ENCODE peak calls at places on chromosomes 13 and 19, in seven cellular contexts. One of them, this sample, is unnamed.
A peak's percentile ranks its signal among the peaks of the same experiment; 100 is the strongest.

GRCh38 chr13:27556109-27556508 is 64.2 kb downstream of the LNX2 start:
- DNase-seq in H1: no peak
- DNase-seq in HepG2: no peak
- DNase-seq in GM12878: no peak
- DNase-seq in SK-N-SH: no peak
- DNase-seq in HCT116: no peak
- DNase-seq in K562: no peak
- DNase-seq in this sample: peak; percentile 13

GRCh38 chr19:33460221-33460908 is 61.2 kb downstream of the PEPD start:
- DNase-seq in GM12878: no peak
- DNase-seq in SK-N-SH: no peak
- DNase-seq in K562: no peak
- DNase-seq in HepG2: no peak
- DNase-seq in H1: no peak
- DNase-seq in HCT116: no peak
- DNase-seq in this sample: no peak

GRCh38 chr13:69291292-69291906 is 816.2 kb upstream of the ATXN8OS start:
- DNase-seq in SK-N-SH: no peak
- DNase-seq in H1: no peak
- DNase-seq in HCT116: no peak
- DNase-seq in GM12878: no peak
- DNase-seq in HepG2: no peak
- DNase-seq in K562: no peak
- DNase-seq in this sample: no peak

GRCh38 chr19:40416918-40417713 is 3.9 kb upstream of the PRX start:
- DNase-seq in GM12878: no peak
- DNase-seq in SK-N-SH: no peak
- DNase-seq in K562: peak; percentile 69
- DNase-seq in H1: no peak
- DNase-seq in HCT116: no peak
- DNase-seq in HepG2: peak; percentile 51
- DNase-seq in this sample: no peak

GRCh38 chr13:99045396-99045795 is 67.5 kb upstream of the DOCK9 start:
- DNase-seq in HepG2: no peak
- DNase-seq in GM12878: no peak
- DNase-seq in H1: no peak
- DNase-seq in K562: no peak
- DNase-seq in SK-N-SH: no peak
- DNase-seq in HCT116: no peak
- DNase-seq in this sample: no peak

GRCh38 chr13:40376296-40376849 is 290.1 kb downstream of the FOXO1 start:
- DNase-seq in HepG2: no peak
- DNase-seq in SK-N-SH: no peak
- DNase-seq in H1: no peak
- DNase-seq in GM12878: no peak
- DNase-seq in HCT116: no peak
- DNase-seq in K562: no peak
- DNase-seq in this sample: no peak

GRCh38 chr13:37481005-37481857 is 117.3 kb downstream of the POSTN start:
- DNase-seq in HCT116: no peak
- DNase-seq in SK-N-SH: no peak
- DNase-seq in GM12878: no peak
- DNase-seq in K562: no peak
- DNase-seq in HepG2: no peak
- DNase-seq in H1: no peak
- DNase-seq in this sample: no peak

GRCh38 chr19:56156768-56157167 is 15.7 kb downstream of the ZNF444 start:
- DNase-seq in GM12878: no peak
- DNase-seq in HepG2: no peak
- DNase-seq in HCT116: no peak
- DNase-seq in H1: no peak
- DNase-seq in K562: no peak
- DNase-seq in SK-N-SH: no peak
- DNase-seq in this sample: no peak

GRCh38 chr13:26050568-26051230 is 1.1 kb downstream of the SHISA2 start:
- DNase-seq in HCT116: no peak
- DNase-seq in K562: no peak
- DNase-seq in GM12878: no peak
- DNase-seq in SK-N-SH: peak; percentile 66
- DNase-seq in HepG2: no peak
- DNase-seq in H1: no peak
- DNase-seq in this sample: no peak

GRCh38 chr19:16612631-16613030 is 15.4 kb downstream of the MED26 start:
- DNase-seq in K562: no peak
- DNase-seq in SK-N-SH: no peak
- DNase-seq in GM12878: no peak
- DNase-seq in H1: no peak
- DNase-seq in HepG2: no peak
- DNase-seq in HCT116: no peak
- DNase-seq in this sample: no peak

GRCh38 chr19:1650627-1651009 is 1.8 kb downstream of the TCF3 start:
- DNase-seq in H1: no peak
- DNase-seq in K562: no peak
- DNase-seq in HepG2: no peak
- DNase-seq in GM12878: no peak
- DNase-seq in SK-N-SH: peak; percentile 67
- DNase-seq in HCT116: no peak
- DNase-seq in this sample: no peak

GRCh38 chr19:3470500-3471128 is 9.7 kb downstream of the SMIM24 start:
- DNase-seq in H1: no peak
- DNase-seq in HepG2: no peak
- DNase-seq in HCT116: no peak
- DNase-seq in SK-N-SH: peak; percentile 17
- DNase-seq in GM12878: no peak
- DNase-seq in K562: no peak
- DNase-seq in this sample: peak; percentile 21

GRCh38 chr13:99855516-99855915 is 116.1 kb downstream of the ZIC5 start:
- DNase-seq in HepG2: no peak
- DNase-seq in HCT116: no peak
- DNase-seq in GM12878: no peak
- DNase-seq in SK-N-SH: no peak
- DNase-seq in K562: no peak
- DNase-seq in H1: no peak
- DNase-seq in this sample: no peak

GRCh38 chr19:29836409-29836825 is 24.6 kb downstream of the CCNE1 start:
- DNase-seq in GM12878: peak; percentile 86
- DNase-seq in HCT116: no peak
- DNase-seq in HepG2: no peak
- DNase-seq in H1: no peak
- DNase-seq in K562: no peak
- DNase-seq in SK-N-SH: no peak
- DNase-seq in this sample: no peak

GRCh38 chr13:98476106-98476505 is 100.8 kb downstream of the STK24 start:
- DNase-seq in SK-N-SH: peak; percentile 57
- DNase-seq in GM12878: no peak
- DNase-seq in HepG2: no peak
- DNase-seq in HCT116: no peak
- DNase-seq in H1: no peak
- DNase-seq in K562: no peak
- DNase-seq in this sample: no peak

GRCh38 chr19:4456566-4456842 is 1.1 kb downstream of the UBXN6 start:
- DNase-seq in HCT116: no peak
- DNase-seq in H1: no peak
- DNase-seq in K562: no peak
- DNase-seq in SK-N-SH: peak; percentile 55
- DNase-seq in HepG2: no peak
- DNase-seq in GM12878: no peak
- DNase-seq in this sample: no peak

GRCh38 chr19:54201980-54202379 is 1.3 kb downstream of the RPS9 start:
- DNase-seq in GM12878: no peak
- DNase-seq in K562: no peak
- DNase-seq in SK-N-SH: no peak
- DNase-seq in H1: no peak
- DNase-seq in HCT116: no peak
- DNase-seq in HepG2: no peak
- DNase-seq in this sample: no peak

GRCh38 chr19:14097532-14098151 is 7.1 kb upstream of the SAMD1 start:
- DNase-seq in HepG2: no peak
- DNase-seq in K562: no peak
- DNase-seq in GM12878: no peak
- DNase-seq in H1: no peak
- DNase-seq in SK-N-SH: no peak
- DNase-seq in HCT116: no peak
- DNase-seq in this sample: peak; percentile 33
- TF ChIP-seq JUND in HepG2: no peak
- TF ChIP-seq JUND in K562: no peak
- TF ChIP-seq JUND in GM12878: no peak
- TF ChIP-seq JUND in H1: no peak
- TF ChIP-seq JUND in SK-N-SH: no peak
- TF ChIP-seq JUND in HCT116: no peak
- TF ChIP-seq JUND in this sample: no peak

GRCh38 chr13:43769552-43769951 is 17.2 kb downstream of the ENOX1 start:
- DNase-seq in HepG2: no peak
- DNase-seq in H1: no peak
- DNase-seq in SK-N-SH: no peak
- DNase-seq in HCT116: no peak
- DNase-seq in K562: no peak
- DNase-seq in GM12878: no peak
- DNase-seq in this sample: no peak

GRCh38 chr13:43764349-43764748 is 22.4 kb downstream of the ENOX1 start:
- DNase-seq in HCT116: no peak
- DNase-seq in H1: no peak
- DNase-seq in GM12878: no peak
- DNase-seq in K562: no peak
- DNase-seq in HepG2: no peak
- DNase-seq in SK-N-SH: no peak
- DNase-seq in this sample: no peak

GRCh38 chr13:43766766-43767165 is 20.0 kb downstream of the ENOX1 start:
- DNase-seq in GM12878: no peak
- DNase-seq in H1: no peak
- DNase-seq in SK-N-SH: no peak
- DNase-seq in HepG2: no peak
- DNase-seq in HCT116: no peak
- DNase-seq in K562: no peak
- DNase-seq in this sample: no peak

GRCh38 chr13:43763143-43763759 is 23.5 kb downstream of the ENOX1 start:
- DNase-seq in SK-N-SH: no peak
- DNase-seq in GM12878: no peak
- DNase-seq in HepG2: no peak
- DNase-seq in HCT116: no peak
- DNase-seq in K562: no peak
- DNase-seq in H1: no peak
- DNase-seq in this sample: no peak

GRCh38 chr13:43767351-43767901 is 19.3 kb downstream of the ENOX1 start:
- DNase-seq in SK-N-SH: peak; percentile 76
- DNase-seq in H1: no peak
- DNase-seq in HCT116: no peak
- DNase-seq in K562: no peak
- DNase-seq in GM12878: no peak
- DNase-seq in HepG2: no peak
- DNase-seq in this sample: no peak
- TF ChIP-seq JUND in SK-N-SH: no peak
- TF ChIP-seq JUND in H1: no peak
- TF ChIP-seq JUND in HCT116: no peak
- TF ChIP-seq JUND in K562: no peak
- TF ChIP-seq JUND in GM12878: no peak
- TF ChIP-seq JUND in HepG2: no peak
- TF ChIP-seq JUND in this sample: no peak

GRCh38 chr13:96243371-96243770 is 153.5 kb downstream of the HS6ST3 start:
- DNase-seq in HCT116: no peak
- DNase-seq in SK-N-SH: no peak
- DNase-seq in K562: no peak
- DNase-seq in H1: no peak
- DNase-seq in GM12878: no peak
- DNase-seq in HepG2: no peak
- DNase-seq in this sample: no peak

GRCh38 chr13:96238241-96238640 is 148.3 kb downstream of the HS6ST3 start:
- DNase-seq in H1: no peak
- DNase-seq in HepG2: no peak
- DNase-seq in K562: no peak
- DNase-seq in SK-N-SH: no peak
- DNase-seq in GM12878: no peak
- DNase-seq in HCT116: no peak
- DNase-seq in this sample: no peak

GRCh38 chr13:96238861-96239260 is 149.0 kb downstream of the HS6ST3 start:
- DNase-seq in H1: no peak
- DNase-seq in HCT116: no peak
- DNase-seq in GM12878: no peak
- DNase-seq in SK-N-SH: no peak
- DNase-seq in K562: no peak
- DNase-seq in HepG2: no peak
- DNase-seq in this sample: peak; percentile 3
- TF ChIP-seq JUND in H1: no peak
- TF ChIP-seq JUND in HCT116: no peak
- TF ChIP-seq JUND in GM12878: no peak
- TF ChIP-seq JUND in SK-N-SH: no peak
- TF ChIP-seq JUND in K562: no peak
- TF ChIP-seq JUND in HepG2: no peak
- TF ChIP-seq JUND in this sample: no peak

GRCh38 chr13:65460136-65460535 is 1770.0 kb downstream of the PCDH9 start:
- DNase-seq in H1: no peak
- DNase-seq in GM12878: no peak
- DNase-seq in SK-N-SH: no peak
- DNase-seq in K562: no peak
- DNase-seq in HepG2: no peak
- DNase-seq in HCT116: no peak
- DNase-seq in this sample: no peak

GRCh38 chr13:65456150-65456912 is 1773.8 kb downstream of the PCDH9 start:
- DNase-seq in SK-N-SH: no peak
- DNase-seq in HepG2: no peak
- DNase-seq in H1: no peak
- DNase-seq in GM12878: no peak
- DNase-seq in K562: no peak
- DNase-seq in HCT116: no peak
- DNase-seq in this sample: peak; percentile 7

GRCh38 chr13:65461590-65461989 is 1768.5 kb downstream of the PCDH9 start:
- DNase-seq in SK-N-SH: no peak
- DNase-seq in HCT116: no peak
- DNase-seq in K562: no peak
- DNase-seq in H1: no peak
- DNase-seq in HepG2: no peak
- DNase-seq in GM12878: no peak
- DNase-seq in this sample: no peak
- TF ChIP-seq JUND in SK-N-SH: no peak
- TF ChIP-seq JUND in HCT116: no peak
- TF ChIP-seq JUND in K562: no peak
- TF ChIP-seq JUND in H1: no peak
- TF ChIP-seq JUND in HepG2: no peak
- TF ChIP-seq JUND in GM12878: no peak
- TF ChIP-seq JUND in this sample: no peak

GRCh38 chr19:8615022-8615421 is 4.5 kb upstream of the ADAMTS10 start:
- DNase-seq in SK-N-SH: no peak
- DNase-seq in K562: no peak
- DNase-seq in HCT116: no peak
- DNase-seq in H1: no peak
- DNase-seq in HepG2: no peak
- DNase-seq in GM12878: no peak
- DNase-seq in this sample: no peak

GRCh38 chr19:8614455-8614854 is 3.9 kb upstream of the ADAMTS10 start:
- DNase-seq in SK-N-SH: no peak
- DNase-seq in GM12878: no peak
- DNase-seq in K562: no peak
- DNase-seq in H1: no peak
- DNase-seq in HepG2: no peak
- DNase-seq in HCT116: no peak
- DNase-seq in this sample: no peak

GRCh38 chr19:8616861-8617260 is 6.3 kb upstream of the ADAMTS10 start:
- DNase-seq in K562: no peak
- DNase-seq in HCT116: no peak
- DNase-seq in H1: no peak
- DNase-seq in SK-N-SH: no peak
- DNase-seq in HepG2: no peak
- DNase-seq in GM12878: no peak
- DNase-seq in this sample: no peak

GRCh38 chr19:8617984-8618383 is 7.5 kb upstream of the ADAMTS10 start:
- DNase-seq in HepG2: no peak
- DNase-seq in K562: no peak
- DNase-seq in HCT116: no peak
- DNase-seq in SK-N-SH: no peak
- DNase-seq in H1: no peak
- DNase-seq in GM12878: no peak
- DNase-seq in this sample: no peak

GRCh38 chr19:8615813-8616596 is 5.5 kb upstream of the ADAMTS10 start:
- DNase-seq in K562: peak; percentile 72
- DNase-seq in SK-N-SH: peak; percentile 68
- DNase-seq in H1: no peak
- DNase-seq in HepG2: peak; percentile 62
- DNase-seq in GM12878: no peak
- DNase-seq in HCT116: peak; percentile 60
- DNase-seq in this sample: peak; percentile 60
- TF ChIP-seq JUND in K562: no peak
- TF ChIP-seq JUND in SK-N-SH: no peak
- TF ChIP-seq JUND in H1: no peak
- TF ChIP-seq JUND in HepG2: no peak
- TF ChIP-seq JUND in GM12878: no peak
- TF ChIP-seq JUND in HCT116: no peak
- TF ChIP-seq JUND in this sample: no peak